ENCODE peak calls at places on chromosomes 13 and 19, in five cellular contexts. A is type B pancreatic cell; K is brain microvascular endothelial cell; Q is SHP77; W is activated naive CD8-positive, alpha-beta T cell treated with anti-CD3 and anti-CD28 coated beads for 36 hours. G is an unnamed sample.

GRCh38 chr13:112510002-112510780 is 77.8 kb downstream of the TUBGCP3 start:
- DNase-seq in W (no peak), A (no peak), Q (peak), K (peak), G (peak)

GRCh38 chr19:46839752-46840151 is 10.9 kb downstream of the AP2S1 start:
- DNase-seq in Q (no peak), K (no peak), A (no peak), W (no peak), G (no peak)

GRCh38 chr19:58354478-58355030 is 1.3 kb upstream of the A1BG start:
- DNase-seq in K (no peak), A (no peak), Q (no peak), W (no peak), G (no peak)

GRCh38 chr13:51147732-51148131 is 36.7 kb upstream of the C13orf42 start:
- DNase-seq in K (no peak), Q (no peak), A (no peak), W (no peak), G (no peak)

GRCh38 chr13:113202912-113203311 is 5.6 kb downstream of the PCID2 start:
- DNase-seq in A (no peak), W (no peak), Q (no peak), K (no peak), G (no peak)

GRCh38 chr13:50990540-50991506 is 81.2 kb downstream of the RNASEH2B start:
- DNase-seq in W (no peak), A (no peak), K (peak), Q (peak), G (no peak)

GRCh38 chr13:88806438-88806837 is 1135.3 kb downstream of the SLITRK5 start:
- DNase-seq in W (no peak), Q (no peak), K (no peak), A (no peak), G (no peak)

GRCh38 chr13:90968510-90968909 is 379.0 kb upstream of the MIR17HG start:
- DNase-seq in Q (peak), A (no peak), W (no peak), K (no peak), G (peak)

GRCh38 chr19:30539315-30539714 is 167.1 kb downstream of the ZNF536 start:
- DNase-seq in A (no peak), K (no peak), W (no peak), Q (no peak), G (no peak)

GRCh38 chr13:33487575-33488243 is 202.2 kb upstream of the STARD13 start:
- DNase-seq in W (no peak), K (no peak), Q (peak), A (no peak), G (peak)

GRCh38 chr19:30710721-30711120 is 338.5 kb downstream of the ZNF536 start:
- DNase-seq in A (no peak), W (no peak), Q (no peak), K (no peak), G (no peak)

GRCh38 chr13:99256283-99256682 is 1.9 kb downstream of the GPR18 start:
- DNase-seq in Q (no peak), W (no peak), A (no peak), K (no peak), G (no peak)

GRCh38 chr19:35266904-35267817 is 1.6 kb upstream of the USF2 start:
- DNase-seq in W (peak), A (no peak), K (no peak), Q (no peak), G (no peak)

GRCh38 chr13:43405457-43405856 is 381.3 kb downstream of the ENOX1 start:
- DNase-seq in K (peak), Q (no peak), W (no peak), A (no peak), G (peak)

GRCh38 chr19:32750441-32751055 is 31.0 kb downstream of the TDRD12 start:
- DNase-seq in Q (no peak), K (no peak), A (no peak), W (no peak), G (no peak)

GRCh38 chr13:80341771-80342271 is 895 bp upstream of the SPRY2 start:
- DNase-seq in W (no peak), A (no peak), Q (peak), K (peak), G (no peak)

GRCh38 chr13:73872397-73872796 is 261.8 kb downstream of the KLF12 start:
- DNase-seq in K (no peak), W (no peak), A (no peak), Q (no peak), G (no peak)

GRCh38 chr19:40799558-40800338 is 757 bp downstream of the EGLN2 start:
- DNase-seq in K (no peak), Q (peak), A (no peak), W (peak), G (no peak)

GRCh38 chr19:42528354-42529247 is at the start of gene CEACAM1:
- DNase-seq in A (peak), Q (peak), K (no peak), W (peak), G (peak)

GRCh38 chr19:19606021-19606420 is 12.5 kb downstream of the PBX4 start:
- DNase-seq in A (no peak), Q (no peak), W (no peak), K (no peak), G (peak)

GRCh38 chr19:31718898-31719297 is 369.7 kb upstream of the TSHZ3 start:
- DNase-seq in A (peak), Q (no peak), K (no peak), W (no peak), G (no peak)

GRCh38 chr13:34863360-34864135 is 78.5 kb upstream of the NBEA start:
- DNase-seq in Q (peak), A (no peak), W (no peak), K (peak), G (peak)

GRCh38 chr13:106566682-106567420 is 1.1 kb downstream of the ARGLU1 start:
- DNase-seq in Q (peak), K (peak), W (peak), A (no peak), G (peak)

GRCh38 chr19:11345122-11345752 is 831 bp downstream of the TMEM205 start:
- DNase-seq in Q (no peak), A (no peak), K (no peak), W (no peak), G (no peak)

GRCh38 chr19:56601375-56601774 is 6.3 kb downstream of the ZNF71 start:
- DNase-seq in K (peak), W (no peak), A (no peak), Q (no peak), G (peak)

GRCh38 chr13:48949566-48950506 is 25.9 kb upstream of the FNDC3A start:
- DNase-seq in A (no peak), W (no peak), K (no peak), Q (no peak), G (no peak)

GRCh38 chr19:45475537-45476348 is 7.9 kb downstream of the FOSB start:
- DNase-seq in W (no peak), K (peak), Q (no peak), A (no peak), G (no peak)

GRCh38 chr19:28737021-28737525 is 475.9 kb downstream of the UQCRFS1 start:
- DNase-seq in Q (peak), W (no peak), K (peak), A (no peak), G (peak)

GRCh38 chr19:28351761-28352160 is 861.2 kb downstream of the UQCRFS1 start:
- DNase-seq in W (no peak), A (no peak), Q (no peak), K (peak), G (peak)

GRCh38 chr13:95212962-95213850 is 88.0 kb downstream of the ABCC4 start:
- DNase-seq in A (no peak), W (no peak), Q (no peak), K (no peak), G (no peak)

GRCh38 chr13:112746044-112746443 is 56.2 kb downstream of the ATP11A start:
- DNase-seq in K (no peak), A (no peak), Q (no peak), W (no peak), G (no peak)

GRCh38 chr19:34306213-34306661 is 51.9 kb downstream of the GARRE1 start:
- DNase-seq in K (no peak), Q (no peak), A (no peak), W (no peak), G (no peak)

G was measured in mammary epithelial cell.